ENCODE peak calls at places on chromosome 7, in six cellular contexts. One of them, this sample, is unnamed.

GRCh38 chr7:1348096-1348835 is 111.0 kb downstream of the MICALL2 start:
- DNase-seq in uterus: no peak
- DNase-seq in endothelial cell of umbilical vein: no peak
- DNase-seq in spleen: peak
- DNase-seq in GM12892: no peak
- DNase-seq in transverse colon: no peak
- DNase-seq in this sample: no peak

GRCh38 chr7:148962823-148963582 is 65.3 kb downstream of the PDIA4 start:
- DNase-seq in spleen: peak
- DNase-seq in endothelial cell of umbilical vein: peak
- DNase-seq in transverse colon: peak
- DNase-seq in GM12892: no peak
- DNase-seq in uterus: peak
- DNase-seq in this sample: no peak

GRCh38 chr7:116583653-116584052 is 58.8 kb downstream of the CAV1 start:
- DNase-seq in uterus: no peak
- DNase-seq in GM12892: peak
- DNase-seq in endothelial cell of umbilical vein: no peak
- DNase-seq in spleen: no peak
- DNase-seq in transverse colon: no peak
- DNase-seq in this sample: no peak

GRCh38 chr7:82382276-82382675 is 61.3 kb downstream of the CACNA2D1 start:
- DNase-seq in GM12892: no peak
- DNase-seq in spleen: no peak
- DNase-seq in endothelial cell of umbilical vein: no peak
- DNase-seq in transverse colon: no peak
- DNase-seq in uterus: no peak
- DNase-seq in this sample: no peak

GRCh38 chr7:12581897-12582296 is 11.4 kb downstream of the SCIN start:
- DNase-seq in endothelial cell of umbilical vein: no peak
- DNase-seq in GM12892: no peak
- DNase-seq in uterus: no peak
- DNase-seq in transverse colon: no peak
- DNase-seq in spleen: no peak
- DNase-seq in this sample: no peak

GRCh38 chr7:121372376-121373024 is 23.6 kb downstream of the FAM3C start:
- DNase-seq in transverse colon: no peak
- DNase-seq in GM12892: no peak
- DNase-seq in uterus: no peak
- DNase-seq in endothelial cell of umbilical vein: peak
- DNase-seq in spleen: no peak
- DNase-seq in this sample: no peak

GRCh38 chr7:133009426-133009825 is 72.5 kb downstream of the CHCHD3 start:
- DNase-seq in uterus: no peak
- DNase-seq in endothelial cell of umbilical vein: no peak
- DNase-seq in transverse colon: no peak
- DNase-seq in spleen: no peak
- DNase-seq in GM12892: no peak
- DNase-seq in this sample: no peak

GRCh38 chr7:158395780-158396214 is 191.8 kb downstream of the PTPRN2 start:
- DNase-seq in GM12892: no peak
- DNase-seq in spleen: peak
- DNase-seq in uterus: no peak
- DNase-seq in endothelial cell of umbilical vein: no peak
- DNase-seq in transverse colon: peak
- DNase-seq in this sample: no peak

GRCh38 chr7:82172017-82172416 is 271.6 kb downstream of the CACNA2D1 start:
- DNase-seq in endothelial cell of umbilical vein: no peak
- DNase-seq in transverse colon: no peak
- DNase-seq in spleen: no peak
- DNase-seq in uterus: no peak
- DNase-seq in GM12892: no peak
- DNase-seq in this sample: no peak

GRCh38 chr7:43625453-43625852 is 42.5 kb downstream of the STK17A start:
- DNase-seq in uterus: no peak
- DNase-seq in GM12892: no peak
- DNase-seq in endothelial cell of umbilical vein: no peak
- DNase-seq in spleen: no peak
- DNase-seq in transverse colon: no peak
- DNase-seq in this sample: no peak

GRCh38 chr7:4854916-4855315 is 6.9 kb downstream of the PAPOLB start:
- DNase-seq in endothelial cell of umbilical vein: no peak
- DNase-seq in transverse colon: no peak
- DNase-seq in uterus: no peak
- DNase-seq in GM12892: no peak
- DNase-seq in spleen: no peak
- DNase-seq in this sample: no peak

GRCh38 chr7:132899833-132900232 is 182.1 kb downstream of the CHCHD3 start:
- DNase-seq in endothelial cell of umbilical vein: peak
- DNase-seq in uterus: no peak
- DNase-seq in GM12892: no peak
- DNase-seq in transverse colon: no peak
- DNase-seq in spleen: no peak
- DNase-seq in this sample: no peak

GRCh38 chr7:143380646-143381426 is at the start of gene ZYX:
- DNase-seq in transverse colon: peak
- DNase-seq in spleen: peak
- DNase-seq in uterus: peak
- DNase-seq in endothelial cell of umbilical vein: peak
- DNase-seq in GM12892: peak
- DNase-seq in this sample: peak
- TF ChIP-seq POLR2A in transverse colon: peak
- TF ChIP-seq POLR2A in spleen: peak
- TF ChIP-seq POLR2A in uterus: peak
- TF ChIP-seq POLR2A in endothelial cell of umbilical vein: peak
- TF ChIP-seq POLR2A in GM12892: peak
- TF ChIP-seq POLR2A in this sample: peak

GRCh38 chr7:27235387-27236052 is 7.1 kb upstream of the EVX1 start:
- DNase-seq in transverse colon: peak
- DNase-seq in uterus: peak
- DNase-seq in spleen: no peak
- DNase-seq in endothelial cell of umbilical vein: no peak
- DNase-seq in GM12892: no peak
- DNase-seq in this sample: no peak
- TF ChIP-seq POLR2A in transverse colon: no peak
- TF ChIP-seq POLR2A in uterus: no peak
- TF ChIP-seq POLR2A in spleen: no peak
- TF ChIP-seq POLR2A in endothelial cell of umbilical vein: no peak
- TF ChIP-seq POLR2A in GM12892: no peak
- TF ChIP-seq POLR2A in this sample: no peak

GRCh38 chr7:100583132-100584045 is 2.5 kb downstream of the LRCH4 start:
- DNase-seq in transverse colon: peak
- DNase-seq in endothelial cell of umbilical vein: peak
- DNase-seq in uterus: no peak
- DNase-seq in spleen: peak
- DNase-seq in GM12892: peak
- DNase-seq in this sample: no peak
- TF ChIP-seq POLR2A in transverse colon: no peak
- TF ChIP-seq POLR2A in endothelial cell of umbilical vein: no peak
- TF ChIP-seq POLR2A in uterus: no peak
- TF ChIP-seq POLR2A in spleen: no peak
- TF ChIP-seq POLR2A in GM12892: peak
- TF ChIP-seq POLR2A in this sample: no peak

DNA sequence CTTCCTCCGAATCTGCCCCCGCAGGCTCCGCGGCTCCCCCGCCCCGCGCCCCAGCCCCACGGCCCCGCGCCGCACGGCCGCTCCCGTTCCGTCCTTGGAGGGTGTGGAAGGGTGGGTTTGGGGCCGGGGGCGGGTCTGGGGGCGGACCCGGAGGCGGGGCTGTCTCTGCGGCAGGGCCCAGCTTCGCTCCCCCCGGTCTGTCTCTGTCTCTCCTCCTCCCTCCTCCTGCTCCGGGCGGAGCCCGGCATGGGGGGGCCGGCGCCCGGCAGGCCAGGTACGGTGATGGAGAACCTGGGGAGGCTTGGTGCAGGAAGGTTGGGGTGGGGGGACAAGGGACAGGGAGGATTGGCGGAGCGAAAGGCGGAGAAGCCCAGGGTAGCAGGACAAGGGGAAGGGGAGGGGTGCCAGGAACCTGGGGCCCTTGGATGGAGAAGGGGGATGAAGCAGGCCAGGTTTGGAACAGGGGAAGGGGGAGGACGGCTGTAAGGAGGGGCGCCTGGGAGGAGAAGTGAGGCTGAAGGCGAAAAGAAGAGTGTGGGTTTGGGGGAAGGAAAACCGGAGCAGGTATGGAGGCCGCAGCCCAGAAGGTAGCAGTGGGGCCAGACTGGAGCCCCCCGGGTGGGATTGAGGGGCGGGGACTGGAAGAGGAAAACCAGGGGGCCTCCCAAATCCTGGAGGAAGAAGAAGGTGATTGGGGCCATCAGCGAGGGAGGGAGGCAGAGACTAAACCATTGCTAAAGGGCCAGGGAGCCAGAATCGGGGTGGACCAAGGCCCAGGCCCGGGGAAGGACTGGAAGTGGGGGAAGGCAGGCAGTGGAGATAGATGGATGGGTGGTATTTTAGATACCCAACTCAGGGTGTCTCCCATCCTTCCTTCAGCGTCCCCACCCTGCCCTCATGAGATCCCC is at the start of gene NYAP1:
- DNase-seq in transverse colon: peak
- DNase-seq in GM12892: no peak
- DNase-seq in spleen: no peak
- DNase-seq in uterus: peak
- DNase-seq in endothelial cell of umbilical vein: peak
- DNase-seq in this sample: no peak
- TF ChIP-seq POLR2A in transverse colon: no peak
- TF ChIP-seq POLR2A in GM12892: no peak
- TF ChIP-seq POLR2A in spleen: no peak
- TF ChIP-seq POLR2A in uterus: no peak
- TF ChIP-seq POLR2A in endothelial cell of umbilical vein: no peak
- TF ChIP-seq POLR2A in this sample: no peak

GRCh38 chr7:152136623-152137022 is 111.1 kb downstream of the GALNT11 start:
- DNase-seq in transverse colon: no peak
- DNase-seq in spleen: no peak
- DNase-seq in uterus: no peak
- DNase-seq in endothelial cell of umbilical vein: no peak
- DNase-seq in GM12892: no peak
- DNase-seq in this sample: peak

GRCh38 chr7:152132812-152133211 is 107.3 kb downstream of the GALNT11 start:
- DNase-seq in transverse colon: no peak
- DNase-seq in endothelial cell of umbilical vein: peak
- DNase-seq in spleen: no peak
- DNase-seq in GM12892: no peak
- DNase-seq in uterus: no peak
- DNase-seq in this sample: no peak

GRCh38 chr7:152130658-152131590 is 105.5 kb downstream of the GALNT11 start:
- DNase-seq in spleen: no peak
- DNase-seq in uterus: no peak
- DNase-seq in endothelial cell of umbilical vein: no peak
- DNase-seq in transverse colon: no peak
- DNase-seq in GM12892: no peak
- DNase-seq in this sample: no peak

GRCh38 chr7:152131981-152132494 is 106.6 kb downstream of the GALNT11 start:
- DNase-seq in GM12892: no peak
- DNase-seq in uterus: no peak
- DNase-seq in spleen: no peak
- DNase-seq in endothelial cell of umbilical vein: no peak
- DNase-seq in transverse colon: no peak
- DNase-seq in this sample: no peak

GRCh38 chr7:152133804-152134203 is 108.3 kb downstream of the GALNT11 start:
- DNase-seq in uterus: no peak
- DNase-seq in transverse colon: no peak
- DNase-seq in endothelial cell of umbilical vein: no peak
- DNase-seq in GM12892: no peak
- DNase-seq in spleen: no peak
- DNase-seq in this sample: no peak
- TF ChIP-seq POLR2A in uterus: no peak
- TF ChIP-seq POLR2A in transverse colon: no peak
- TF ChIP-seq POLR2A in endothelial cell of umbilical vein: no peak
- TF ChIP-seq POLR2A in GM12892: peak
- TF ChIP-seq POLR2A in spleen: no peak
- TF ChIP-seq POLR2A in this sample: no peak

GRCh38 chr7:127885222-127885772 is 145.9 kb downstream of the LRRC4 start:
- DNase-seq in endothelial cell of umbilical vein: no peak
- DNase-seq in uterus: no peak
- DNase-seq in transverse colon: no peak
- DNase-seq in GM12892: no peak
- DNase-seq in spleen: no peak
- DNase-seq in this sample: no peak
- TF ChIP-seq POLR2A in endothelial cell of umbilical vein: no peak
- TF ChIP-seq POLR2A in uterus: no peak
- TF ChIP-seq POLR2A in transverse colon: no peak
- TF ChIP-seq POLR2A in GM12892: no peak
- TF ChIP-seq POLR2A in spleen: no peak
- TF ChIP-seq POLR2A in this sample: no peak

GRCh38 chr7:118214833-118215182 is 9.7 kb upstream of the ANKRD7 start:
- DNase-seq in endothelial cell of umbilical vein: no peak
- DNase-seq in GM12892: no peak
- DNase-seq in spleen: no peak
- DNase-seq in uterus: no peak
- DNase-seq in transverse colon: no peak
- DNase-seq in this sample: no peak

GRCh38 chr7:118219157-118219512 is 5.4 kb upstream of the ANKRD7 start:
- DNase-seq in uterus: no peak
- DNase-seq in endothelial cell of umbilical vein: no peak
- DNase-seq in spleen: no peak
- DNase-seq in transverse colon: no peak
- DNase-seq in GM12892: no peak
- DNase-seq in this sample: no peak

GRCh38 chr7:118218413-118219156 is 5.9 kb upstream of the ANKRD7 start:
- DNase-seq in spleen: no peak
- DNase-seq in endothelial cell of umbilical vein: no peak
- DNase-seq in GM12892: no peak
- DNase-seq in uterus: no peak
- DNase-seq in transverse colon: no peak
- DNase-seq in this sample: no peak

GRCh38 chr7:118217068-118217715 is 7.3 kb upstream of the ANKRD7 start:
- DNase-seq in transverse colon: no peak
- DNase-seq in uterus: no peak
- DNase-seq in spleen: no peak
- DNase-seq in endothelial cell of umbilical vein: no peak
- DNase-seq in GM12892: no peak
- DNase-seq in this sample: no peak

GRCh38 chr7:118214051-118214832 is 10.3 kb upstream of the ANKRD7 start:
- DNase-seq in endothelial cell of umbilical vein: peak
- DNase-seq in uterus: peak
- DNase-seq in transverse colon: peak
- DNase-seq in GM12892: peak
- DNase-seq in spleen: peak
- DNase-seq in this sample: peak
- TF ChIP-seq POLR2A in endothelial cell of umbilical vein: peak
- TF ChIP-seq POLR2A in uterus: peak
- TF ChIP-seq POLR2A in transverse colon: no peak
- TF ChIP-seq POLR2A in GM12892: peak
- TF ChIP-seq POLR2A in spleen: no peak
- TF ChIP-seq POLR2A in this sample: peak

GRCh38 chr7:111845853-111846252 is 283.6 kb upstream of the IMMP2L start:
- DNase-seq in GM12892: no peak
- DNase-seq in spleen: no peak
- DNase-seq in endothelial cell of umbilical vein: no peak
- DNase-seq in transverse colon: no peak
- DNase-seq in uterus: no peak
- DNase-seq in this sample: no peak
- TF ChIP-seq POLR2A in GM12892: no peak
- TF ChIP-seq POLR2A in spleen: no peak
- TF ChIP-seq POLR2A in endothelial cell of umbilical vein: no peak
- TF ChIP-seq POLR2A in transverse colon: no peak
- TF ChIP-seq POLR2A in uterus: no peak
- TF ChIP-seq POLR2A in this sample: no peak

DNA sequence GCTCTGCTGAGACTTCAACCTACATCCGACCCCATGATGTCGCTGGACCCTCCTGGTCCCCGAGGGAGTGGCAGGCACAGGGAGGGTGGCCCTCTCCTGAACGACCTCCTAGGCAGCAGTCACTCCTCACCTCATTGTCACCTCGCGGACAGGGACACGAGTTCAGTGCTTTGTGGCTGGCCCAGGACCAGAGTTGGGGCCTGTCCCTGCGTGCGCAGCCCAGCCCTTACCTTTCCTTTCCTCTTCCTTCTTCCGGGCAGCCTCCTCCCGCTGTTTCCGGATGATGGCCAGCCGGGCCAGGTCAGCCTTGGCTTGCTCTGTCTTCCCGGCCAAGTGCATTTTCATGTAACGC is 10.8 kb downstream of the PDAP1 start:
- DNase-seq in uterus: no peak
- DNase-seq in endothelial cell of umbilical vein: no peak
- DNase-seq in transverse colon: no peak
- DNase-seq in spleen: no peak
- DNase-seq in GM12892: no peak
- DNase-seq in this sample: no peak
- TF ChIP-seq POLR2A in uterus: no peak
- TF ChIP-seq POLR2A in endothelial cell of umbilical vein: no peak
- TF ChIP-seq POLR2A in transverse colon: no peak
- TF ChIP-seq POLR2A in spleen: no peak
- TF ChIP-seq POLR2A in GM12892: no peak
- TF ChIP-seq POLR2A in this sample: no peak